ENCODE peak calls at places on chromosomes 5 and 9, in seven cellular contexts. R, H, D, P, O, B and W are unnamed samples.

GRCh38 chr5:10535237-10535530 is 28.7 kb upstream of the ANKRD33B start:
- DNase-seq in R (no peak), H (no peak), D (no peak), P (no peak), O (no peak), B (no peak), W (no peak)

GRCh38 chr5:53025506-53025905 is 36.4 kb downstream of the ITGA2 start:
- DNase-seq in R (no peak), H (no peak), D (no peak), P (no peak), O (no peak), B (no peak), W (no peak)

GRCh38 chr9:74282526-74283253 is 214.4 kb upstream of the RORB start:
- DNase-seq in R (no peak), H (no peak), D (no peak), P (no peak), O (no peak), B (no peak), W (no peak)

GRCh38 chr9:114592356-114592755 is 4.8 kb downstream of the ATP6V1G1 start:
- DNase-seq in R (peak), H (peak), D (no peak), P (no peak), O (no peak), B (no peak), W (peak)

GRCh38 chr9:91795500-91796241 is 154.4 kb downstream of the ROR2 start:
- DNase-seq in R (no peak), H (no peak), D (no peak), P (no peak), O (no peak), B (no peak), W (peak)

GRCh38 chr5:142590451-142591240 is 95.2 kb downstream of the FGF1 start:
- DNase-seq in R (no peak), H (no peak), D (no peak), P (no peak), O (no peak), B (no peak), W (no peak)

GRCh38 chr9:36946653-36947052 is 87.4 kb downstream of the PAX5 start:
- DNase-seq in R (no peak), H (no peak), D (no peak), P (no peak), O (no peak), B (no peak), W (no peak)

GRCh38 chr9:122900791-122901190 is 4.4 kb downstream of the RC3H2 start:
- DNase-seq in R (no peak), H (no peak), D (no peak), P (no peak), O (no peak), B (no peak), W (no peak)

GRCh38 chr9:127534250-127534649 is 77.8 kb upstream of the STXBP1 start:
- DNase-seq in R (no peak), H (no peak), D (no peak), P (no peak), O (no peak), B (no peak), W (no peak)

GRCh38 chr5:138438724-138439536 is at the start of gene REEP2:
- DNase-seq in R (no peak), H (peak), D (peak), P (peak), O (peak), B (peak), W (peak)

GRCh38 chr9:133306242-133307194 is 29.5 kb downstream of the SURF6 start:
- DNase-seq in R (no peak), H (no peak), D (no peak), P (no peak), O (no peak), B (no peak), W (no peak)

GRCh38 chr5:174396541-174396940 is 327.8 kb upstream of the MSX2 start:
- DNase-seq in R (no peak), H (no peak), D (no peak), P (no peak), O (no peak), B (no peak), W (no peak)

GRCh38 chr9:132538071-132538470 is 44.3 kb upstream of the BARHL1 start:
- DNase-seq in R (no peak), H (peak), D (no peak), P (no peak), O (no peak), B (no peak), W (no peak)

GRCh38 chr5:107402881-107403280 is 267.9 kb downstream of the EFNA5 start:
- DNase-seq in R (no peak), H (peak), D (no peak), P (peak), O (no peak), B (no peak), W (no peak)

GRCh38 chr9:36074870-36075532 is 38.3 kb downstream of the RECK start:
- DNase-seq in R (peak), H (peak), D (no peak), P (peak), O (no peak), B (no peak), W (peak)

GRCh38 chr5:109141499-109142200 is 268.1 kb downstream of the PJA2 start:
- DNase-seq in R (no peak), H (no peak), D (no peak), P (no peak), O (no peak), B (no peak), W (peak)

GRCh38 chr9:87464110-87464991 is 33.3 kb upstream of the DAPK1 start:
- DNase-seq in R (no peak), H (no peak), D (no peak), P (no peak), O (no peak), B (no peak), W (no peak)

GRCh38 chr5:64502181-64502580 is 3.6 kb upstream of the RGS7BP start:
- DNase-seq in R (no peak), H (no peak), D (no peak), P (no peak), O (no peak), B (no peak), W (no peak)

GRCh38 chr9:123265833-123266232 is 2.6 kb downstream of the STRBP start:
- DNase-seq in R (no peak), H (no peak), D (no peak), P (no peak), O (peak), B (no peak), W (peak)

GRCh38 chr5:137605377-137605776 is 106.3 kb upstream of the SPOCK1 start:
- DNase-seq in R (no peak), H (no peak), D (no peak), P (no peak), O (no peak), B (no peak), W (no peak)

GRCh38 chr5:74113987-74114386 is 488.0 kb downstream of the ARHGEF28 start:
- DNase-seq in R (no peak), H (no peak), D (no peak), P (no peak), O (no peak), B (no peak), W (no peak)

DNA sequence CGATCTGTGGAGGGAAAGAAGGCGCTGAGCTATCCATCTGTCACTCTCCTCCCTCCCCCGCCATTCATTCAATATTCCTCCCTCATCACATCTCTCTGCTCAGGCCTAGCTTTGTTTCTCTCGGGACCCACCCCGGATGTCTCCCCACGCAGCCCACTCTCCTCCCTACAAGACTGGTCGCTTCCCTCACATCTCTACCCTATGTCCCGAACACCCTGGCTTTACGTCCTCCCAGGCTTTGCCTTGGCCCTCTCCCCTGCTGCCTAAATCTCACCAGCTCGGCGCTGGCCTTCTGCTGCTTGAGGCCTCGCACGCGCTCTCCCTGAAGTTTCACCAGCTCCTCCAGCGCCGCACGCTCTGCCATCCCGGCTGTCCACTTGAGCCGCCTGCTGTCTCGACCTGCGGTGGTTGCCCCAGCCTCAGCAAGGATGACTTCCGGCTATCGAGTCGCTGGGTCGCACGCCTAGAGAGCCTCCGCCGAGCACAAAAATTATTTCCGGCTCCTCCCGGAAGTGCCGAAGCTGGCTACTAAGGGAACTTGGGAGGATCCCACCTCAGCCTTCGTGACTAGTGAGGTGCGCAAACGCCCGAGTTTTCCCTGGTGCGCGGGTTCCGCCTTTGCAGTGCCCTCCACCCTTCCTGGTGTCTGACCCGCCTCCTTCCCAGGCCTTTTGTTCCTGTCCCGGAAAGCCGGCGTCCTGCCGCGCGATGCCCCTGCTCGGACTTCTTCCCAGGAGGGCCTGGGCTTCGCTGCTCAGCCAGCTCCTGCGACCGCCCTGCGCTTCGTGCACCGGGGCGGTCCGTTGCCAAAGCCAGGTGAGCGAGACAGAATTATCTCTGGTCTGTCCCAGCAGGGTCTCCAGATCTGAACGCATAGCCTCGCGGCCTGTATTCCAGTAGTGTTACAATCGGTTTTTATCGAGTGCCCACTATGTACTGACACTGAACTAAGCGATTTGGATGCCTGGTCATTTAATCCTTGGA is at the start of the genes HARS1 and HARS2:
- DNase-seq in R (peak), H (peak), D (peak), P (peak), O (peak), B (peak), W (peak)
- TF ChIP-seq POLR2A in R (peak), H (no peak), D (peak), P (peak), O (peak), B (peak), W (peak)

GRCh38 chr5:150377964-150378694 is 20.6 kb downstream of the TCOF1 start:
- DNase-seq in R (no peak), H (no peak), D (no peak), P (no peak), O (no peak), B (no peak), W (no peak)
- TF ChIP-seq POLR2A in R (no peak), H (no peak), D (no peak), P (no peak), O (no peak), B (no peak), W (no peak)

DNA sequence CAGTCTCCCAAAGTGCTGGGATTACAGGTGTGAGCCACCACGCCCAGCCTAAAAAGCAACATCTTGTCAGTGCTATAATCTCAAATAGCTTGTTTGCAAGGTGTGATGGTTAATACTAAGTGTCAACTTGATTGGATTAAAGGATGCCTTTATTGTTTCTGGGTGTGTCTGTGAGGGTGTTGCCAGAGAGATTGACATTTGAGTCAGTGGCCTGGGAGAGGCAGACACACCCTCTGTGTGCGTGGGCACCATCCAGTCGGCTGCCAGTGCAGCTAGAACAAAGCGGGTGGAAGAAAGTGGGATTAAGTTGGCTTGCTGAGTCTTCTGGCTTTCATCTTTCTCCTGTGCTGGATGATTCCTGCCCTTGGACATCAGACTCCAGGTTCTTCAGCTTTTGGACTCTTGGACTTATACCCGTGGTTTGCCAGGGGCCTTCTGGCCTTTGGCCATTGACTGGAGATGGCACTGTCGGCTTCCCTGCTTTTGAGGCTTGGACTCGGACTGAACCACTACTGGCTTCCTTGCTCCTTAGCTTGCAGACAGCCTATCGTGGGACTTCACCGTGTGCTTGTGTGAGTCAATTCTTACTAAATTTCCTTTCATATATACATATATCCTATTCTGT is 28.2 kb downstream of the TARS1 start:
- DNase-seq in R (no peak), H (no peak), D (no peak), P (no peak), O (no peak), B (no peak), W (no peak)
- TF ChIP-seq POLR2A in R (no peak), H (no peak), D (no peak), P (no peak), O (peak), B (no peak), W (no peak)

GRCh38 chr9:26880262-26880661 is 12.3 kb downstream of the CAAP1 start:
- DNase-seq in R (no peak), H (no peak), D (no peak), P (no peak), O (no peak), B (no peak), W (no peak)
- TF ChIP-seq POLR2A in R (no peak), H (no peak), D (no peak), P (no peak), O (no peak), B (no peak), W (no peak)

GRCh38 chr5:388266-389196 is 54.4 kb upstream of the EXOC3 start:
- DNase-seq in R (peak), H (peak), D (no peak), P (no peak), O (peak), B (no peak), W (no peak)
- TF ChIP-seq POLR2A in R (no peak), H (no peak), D (no peak), P (no peak), O (no peak), B (peak), W (no peak)

DNA sequence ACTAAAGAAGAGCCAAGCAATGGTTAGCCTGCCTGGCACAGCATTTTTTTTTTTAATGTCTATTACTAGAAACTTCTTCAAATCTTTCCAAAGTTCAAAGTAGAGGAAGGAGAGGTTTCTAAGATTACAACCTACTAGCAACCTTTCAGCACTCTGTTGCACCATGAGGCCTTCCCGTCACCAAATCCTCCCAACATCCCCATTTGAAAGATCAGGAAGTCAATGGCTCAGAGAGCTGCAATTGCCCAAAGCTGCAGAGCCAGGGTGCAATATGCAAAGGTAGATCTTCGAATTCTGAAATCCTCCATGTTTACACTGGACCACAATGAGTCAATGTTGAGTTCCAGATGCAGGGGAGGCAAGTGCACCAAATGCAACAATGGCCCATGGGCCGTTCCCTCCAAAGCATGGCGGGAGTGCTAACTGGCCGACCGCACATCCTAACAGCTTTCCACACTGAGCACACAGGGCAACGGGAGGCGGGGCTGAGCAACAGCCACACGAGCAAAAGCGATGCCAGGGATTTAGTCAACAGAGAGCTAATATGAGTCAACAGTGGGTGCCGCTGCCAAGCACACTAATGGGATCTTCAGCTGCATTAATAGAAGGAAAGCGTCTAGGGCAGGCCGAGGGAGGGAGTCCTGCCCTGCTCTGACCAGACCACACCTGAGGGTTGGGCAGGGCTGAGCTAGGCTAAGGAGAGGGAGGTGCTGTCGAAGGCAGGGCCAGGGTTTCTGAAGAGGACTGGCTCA is 4.8 kb downstream of the EPB41L4B start:
- DNase-seq in R (peak), H (peak), D (no peak), P (peak), O (no peak), B (no peak), W (no peak)
- TF ChIP-seq POLR2A in R (peak), H (no peak), D (no peak), P (no peak), O (no peak), B (no peak), W (no peak)